ENCODE peak calls at places on chromosome 3, in nine cellular contexts. S is SJSA1, A is A549, B is hepatocyte, G is AG04450, P is fibroblast of lung, M is pancreas, Z is mucosa of descending colon, D is right atrium auricular region. O is an unnamed sample.

GRCh38 chr3:82629937-82630336 is 868.5 kb upstream of the GBE1 start:
- DNase-seq in S (no peak), A (no peak), B (no peak), G (no peak), P (no peak), M (no peak), Z (no peak), D (no peak), O (no peak)

GRCh38 chr3:110293660-110294059 is 778.0 kb upstream of the NECTIN3 start:
- DNase-seq in S (no peak), A (no peak), B (no peak), G (no peak), P (no peak), M (no peak), Z (no peak), D (no peak), O (no peak)

GRCh38 chr3:129310111-129310601 is 31.5 kb downstream of the HMCES start:
- DNase-seq in S (no peak), A (no peak), B (peak), G (no peak), P (no peak), M (no peak), Z (no peak), D (no peak), O (no peak)

GRCh38 chr3:114179575-114179974 is 723 bp upstream of the DRD3 start:
- DNase-seq in S (no peak), A (peak), B (no peak), G (peak), P (peak), M (no peak), Z (no peak), D (no peak), O (no peak)

GRCh38 chr3:136414476-136414875 is 164.3 kb downstream of the PCCB start:
- DNase-seq in S (no peak), A (no peak), B (no peak), G (no peak), P (no peak), M (no peak), Z (no peak), D (no peak), O (no peak)

GRCh38 chr3:8571256-8571655 is 69.6 kb downstream of the LMCD1 start:
- DNase-seq in S (no peak), A (no peak), B (no peak), G (no peak), P (no peak), M (no peak), Z (no peak), D (peak), O (no peak)

GRCh38 chr3:157467165-157467564 is 30.5 kb downstream of the PTX3 start:
- DNase-seq in S (peak), A (no peak), B (no peak), G (no peak), P (peak), M (no peak), Z (no peak), D (no peak), O (no peak)

GRCh38 chr3:49119036-49119435 is 1.6 kb downstream of the USP19 start:
- DNase-seq in S (no peak), A (no peak), B (no peak), G (no peak), P (peak), M (no peak), Z (no peak), D (no peak), O (no peak)

GRCh38 chr3:150747909-150748568 is 14.9 kb downstream of the SIAH2 start:
- DNase-seq in S (no peak), A (no peak), B (no peak), G (no peak), P (no peak), M (no peak), Z (no peak), D (no peak), O (no peak)

GRCh38 chr3:55416381-55416821 is 70.7 kb downstream of the WNT5A start:
- DNase-seq in S (peak), A (peak), B (peak), G (peak), P (peak), M (no peak), Z (no peak), D (no peak), O (no peak)

DNA sequence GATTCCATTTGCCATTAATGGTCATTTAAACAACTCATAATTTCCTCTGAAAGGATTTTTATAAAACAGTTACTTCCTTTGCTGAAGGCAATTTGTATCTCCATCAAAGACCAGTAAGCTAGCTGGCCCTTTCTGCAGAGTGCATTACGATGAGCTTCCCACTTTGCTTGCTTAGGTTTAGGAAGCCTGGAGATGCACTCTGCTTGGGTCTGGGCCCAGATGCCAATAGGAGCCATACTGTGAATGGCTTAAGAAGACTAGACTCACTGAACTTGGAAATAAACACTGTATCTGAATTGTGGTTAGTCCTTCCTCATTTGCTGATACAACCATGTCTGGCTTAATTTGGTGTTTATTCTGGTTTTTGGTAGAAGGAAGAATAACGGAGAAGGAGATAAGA is 38.0 kb downstream of the OXNAD1 start:
- DNase-seq in S (no peak), A (no peak), B (no peak), G (no peak), P (no peak), M (no peak), Z (no peak), D (no peak), O (no peak)
- H3K4me3 ChIP-seq in S (no peak), A (no peak), B (no peak), G (no peak), P (no peak), M (no peak), Z (no peak), D (no peak), O (no peak)

GRCh38 chr3:152235709-152236298 is 32.9 kb upstream of the MBNL1 start:
- DNase-seq in S (peak), A (peak), B (no peak), G (no peak), P (no peak), M (no peak), Z (no peak), D (no peak), O (no peak)
- H3K4me3 ChIP-seq in S (no peak), A (no peak), B (no peak), G (no peak), P (no peak), M (no peak), Z (no peak), D (no peak), O (no peak)

GRCh38 chr3:127457094-127457475 is 133.4 kb downstream of the TPRA1 start:
- DNase-seq in S (no peak), A (no peak), B (peak), G (no peak), P (peak), M (no peak), Z (peak), D (no peak), O (peak)

GRCh38 chr3:127454968-127455367 is 135.6 kb downstream of the TPRA1 start:
- DNase-seq in S (no peak), A (no peak), B (no peak), G (no peak), P (no peak), M (no peak), Z (no peak), D (no peak), O (peak)

GRCh38 chr3:127456471-127457093 is 134.0 kb downstream of the TPRA1 start:
- DNase-seq in S (no peak), A (no peak), B (peak), G (no peak), P (no peak), M (no peak), Z (no peak), D (no peak), O (peak)

GRCh38 chr3:127454051-127454450 is 136.5 kb downstream of the TPRA1 start:
- DNase-seq in S (no peak), A (no peak), B (no peak), G (no peak), P (no peak), M (no peak), Z (no peak), D (no peak), O (peak)

DNA sequence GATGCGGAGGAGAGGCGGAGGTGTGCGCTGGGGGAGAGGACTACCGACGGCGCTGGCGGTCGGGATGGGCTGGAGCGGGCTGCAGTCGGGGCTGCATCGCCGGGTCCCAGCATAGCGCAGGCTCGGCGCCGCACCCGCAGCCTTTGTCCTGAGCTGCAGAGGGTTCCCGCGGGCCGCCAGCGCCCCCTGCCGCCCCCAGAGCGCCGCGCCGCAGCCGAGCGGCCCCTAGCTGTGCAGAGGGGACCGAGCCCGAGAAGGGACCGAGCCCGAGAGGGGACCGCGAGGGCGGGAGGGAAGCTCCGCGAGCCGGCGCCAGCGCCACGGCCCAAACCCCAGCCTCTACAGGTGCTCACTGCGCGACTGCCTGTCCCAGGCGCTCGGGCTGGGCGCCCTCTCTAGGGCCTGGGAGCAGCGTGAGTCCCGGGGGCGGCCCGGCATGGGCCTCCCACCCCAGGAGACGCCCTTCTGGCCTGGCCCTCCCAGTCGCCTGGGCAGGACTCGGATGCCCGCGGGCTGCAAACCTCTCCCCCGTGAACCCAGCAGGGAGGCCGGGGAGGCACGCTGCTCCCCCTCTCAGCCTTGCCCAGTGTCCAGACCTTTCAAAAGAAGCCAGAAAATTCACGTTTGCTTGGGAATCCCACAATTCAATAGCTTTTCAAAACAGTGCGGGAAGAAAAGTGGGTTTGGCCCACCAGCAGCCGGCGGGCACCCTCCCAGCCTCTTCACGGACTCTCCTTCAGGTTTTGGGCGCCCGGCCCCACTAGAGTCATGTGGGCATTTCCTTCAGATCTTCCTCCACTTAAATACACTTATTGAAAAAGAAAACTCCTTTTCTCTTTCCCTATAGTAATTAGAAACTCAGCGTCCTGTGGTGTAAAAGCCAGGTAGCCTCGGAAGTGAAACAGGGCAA is 134.7 kb downstream of the TPRA1 start:
- DNase-seq in S (peak), A (peak), B (peak), G (no peak), P (peak), M (peak), Z (peak), D (no peak), O (peak)
- H3K4me3 ChIP-seq in S (no peak), A (peak), B (no peak), G (peak), P (no peak), M (no peak), Z (no peak), D (no peak), O (peak)

DNA sequence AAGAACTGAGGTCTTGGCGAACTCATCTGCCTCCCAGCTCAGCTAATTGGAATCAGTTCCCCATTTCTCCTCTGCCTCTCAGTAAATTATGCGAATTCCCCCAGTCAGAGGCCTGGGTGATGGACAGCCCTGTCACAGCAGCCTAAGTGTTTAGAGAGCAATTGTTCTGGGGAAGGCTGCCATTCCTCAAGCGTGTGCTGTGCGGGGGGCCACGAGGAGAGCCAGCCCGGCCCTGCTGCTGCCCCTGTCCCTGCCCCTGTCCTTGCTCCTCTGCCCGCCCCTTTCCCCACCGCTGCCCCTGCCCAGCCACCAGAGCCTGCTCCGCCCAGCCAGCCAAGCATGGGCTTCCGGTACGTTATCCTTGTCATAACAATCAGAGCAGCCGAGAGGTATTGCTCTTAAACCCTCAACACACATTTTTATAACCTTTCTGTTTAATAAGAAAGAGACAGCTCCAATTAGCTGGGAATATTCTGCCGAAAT is 12.2 kb upstream of the CACNA2D2 start:
- DNase-seq in S (no peak), A (no peak), B (peak), G (no peak), P (no peak), M (no peak), Z (peak), D (peak), O (peak)
- H3K4me3 ChIP-seq in S (no peak), A (no peak), B (no peak), G (no peak), P (no peak), M (no peak), Z (no peak), D (no peak), O (no peak)